ENCODE peak calls at places on chromosome 15, in four cellular contexts. Z is cardiac muscle cell, W is MCF 10A, Q is OCI-LY7. F is an unnamed sample.

GRCh38 chr15:51706347-51706746 is 25.0 kb downstream of the SCG3 start:
- DNase-seq in Z (peak), Q (no peak), W (no peak), F (no peak)

GRCh38 chr15:60695713-60696522 is 217.0 kb upstream of the ICE2 start:
- DNase-seq in Z (no peak), Q (no peak), W (no peak), F (peak)

GRCh38 chr15:77031376-77032050 is 36.6 kb downstream of the PSTPIP1 start:
- DNase-seq in Z (no peak), Q (peak), W (no peak), F (peak)

GRCh38 chr15:25894371-25894902 is 31.3 kb upstream of the ATP10A start:
- DNase-seq in W (no peak), Z (no peak), Q (no peak), F (no peak)

GRCh38 chr15:73650387-73651126 is 17.4 kb upstream of the NPTN start:
- DNase-seq in Z (peak), Q (no peak), W (peak), F (no peak)

GRCh38 chr15:92616621-92617179 is 38.9 kb downstream of the FAM174B start:
- DNase-seq in W (no peak), Z (peak), Q (no peak), F (no peak)

GRCh38 chr15:49082960-49083359 is 36.7 kb upstream of the SECISBP2L start:
- DNase-seq in Z (peak), W (no peak), Q (no peak), F (no peak)

GRCh38 chr15:67097893-67098740 is 32.7 kb downstream of the SMAD3 start:
- DNase-seq in Q (no peak), Z (peak), W (peak), F (no peak)

GRCh38 chr15:36612063-36612788 is 32.8 kb downstream of the CDIN1 start:
- DNase-seq in Z (peak), Q (no peak), W (peak), F (no peak)

GRCh38 chr15:60257760-60258159 is 140.0 kb downstream of the ANXA2 start:
- DNase-seq in Z (no peak), Q (no peak), W (no peak), F (no peak)

GRCh38 chr15:32646304-32646703 is 4.8 kb downstream of the SCG5 start:
- DNase-seq in Q (no peak), Z (no peak), W (no peak), F (no peak)

GRCh38 chr15:88028024-88028423 is 228.5 kb downstream of the NTRK3 start:
- DNase-seq in W (no peak), Q (no peak), Z (no peak), F (no peak)
- TF ChIP-seq CTCF in W (no peak), Q (peak), Z (no peak), F (no peak)

GRCh38 chr15:30904812-30905211 is 1.1 kb downstream of the FAN1 start:
- DNase-seq in W (no peak), Z (no peak), Q (peak), F (no peak)

GRCh38 chr15:30906366-30906765 is 2.7 kb downstream of the FAN1 start:
- DNase-seq in Z (no peak), Q (no peak), W (no peak), F (no peak)

GRCh38 chr15:30901889-30902288 is 1.8 kb upstream of the FAN1 start:
- DNase-seq in Z (no peak), Q (no peak), W (no peak), F (no peak)

GRCh38 chr15:30903497-30904187 is at the start of gene FAN1:
- DNase-seq in Z (peak), Q (peak), W (peak), F (peak)

GRCh38 chr15:30905821-30906220 is 2.1 kb downstream of the FAN1 start:
- DNase-seq in Q (no peak), W (no peak), Z (peak), F (no peak)
- TF ChIP-seq CTCF in Q (no peak), W (no peak), Z (peak), F (no peak)

GRCh38 chr15:41561777-41562145 is 2.7 kb downstream of the TYRO3 start:
- DNase-seq in W (no peak), Z (peak), Q (no peak), F (no peak)
- TF ChIP-seq CTCF in W (no peak), Z (peak), Q (no peak), F (no peak)

GRCh38 chr15:47523669-47524068 is 193.6 kb upstream of the SEMA6D start:
- DNase-seq in Z (peak), W (peak), Q (no peak), F (no peak)
- TF ChIP-seq CTCF in Z (no peak), W (no peak), Q (no peak), F (no peak)

F was measured in GM20000.